ENCODE peak calls at places on chromosomes 1 and 21, in nine cellular contexts. B is BE2C; R is Caki2; C is SHP77; G is AG04449; Q is hepatocyte; H is stimulated activated CD4-positive, alpha-beta T cell treated with anti-CD3 and anti-CD28 coated beads, TNF-alpha, amount 100 ng/mL, for 24 hours; F is NCI-H2029 treated with DMSO at 0.1 percent for 48 hours; U is aorta. K is an unnamed sample.

GRCh38 chr1:118186026-118186425 is 998 bp upstream of the SPAG17 start:
- DNase-seq in R (no peak), H (no peak), F (no peak), G (no peak), Q (no peak), U (no peak), C (no peak), B (no peak), K (no peak)

GRCh38 chr1:115373305-115373704 is 35.3 kb upstream of the NGF start:
- DNase-seq in U (no peak), G (peak), B (no peak), F (no peak), Q (no peak), C (no peak), R (peak), H (no peak), K (peak)

GRCh38 chr21:23607782-23608181 is 1999.5 kb downstream of the MRPL39 start:
- DNase-seq in H (no peak), U (no peak), G (no peak), R (no peak), C (no peak), B (no peak), F (no peak), Q (no peak), K (no peak)

GRCh38 chr1:12446593-12446992 is 171.4 kb downstream of the DHRS3 start:
- DNase-seq in U (no peak), C (no peak), F (no peak), R (no peak), B (no peak), Q (no peak), G (no peak), H (no peak), K (no peak)

GRCh38 chr1:109239580-109240068 is 9.7 kb upstream of the CELSR2 start:
- DNase-seq in C (peak), Q (peak), B (peak), H (no peak), F (no peak), R (peak), U (no peak), G (no peak), K (peak)

GRCh38 chr1:29466258-29466657 is 229.9 kb downstream of the PTPRU start:
- DNase-seq in F (no peak), C (no peak), B (no peak), Q (no peak), G (no peak), R (no peak), U (no peak), H (no peak), K (no peak)

GRCh38 chr1:48219803-48220202 is 2.7 kb upstream of the SLC5A9 start:
- DNase-seq in R (peak), C (no peak), B (no peak), F (no peak), G (no peak), Q (no peak), U (no peak), H (no peak), K (no peak)

GRCh38 chr1:152623203-152623844 is 421 bp upstream of the LCE3A start:
- DNase-seq in C (peak), F (no peak), R (no peak), G (no peak), Q (no peak), H (no peak), B (peak), U (no peak), K (no peak)

GRCh38 chr1:230992100-230992774 is 13.3 kb downstream of the ARV1 start:
- DNase-seq in G (no peak), C (peak), H (no peak), R (no peak), B (no peak), F (peak), Q (peak), U (no peak), K (no peak)

GRCh38 chr1:79128726-79129125 is 122.2 kb upstream of the ADGRL4 start:
- DNase-seq in U (no peak), H (no peak), G (peak), R (peak), F (no peak), B (no peak), C (no peak), Q (no peak), K (peak)

GRCh38 chr1:155324041-155324716 is 3.5 kb downstream of the RUSC1 start:
- DNase-seq in R (peak), G (peak), B (peak), F (peak), H (peak), Q (peak), C (peak), U (peak), K (peak)

GRCh38 chr21:31752967-31753366 is 21.0 kb upstream of the SCAF4 start:
- DNase-seq in C (no peak), Q (no peak), U (no peak), H (no peak), F (no peak), R (peak), B (no peak), G (no peak), K (peak)

GRCh38 chr1:107277022-107277421 is 136.2 kb downstream of the NTNG1 start:
- DNase-seq in U (no peak), G (no peak), Q (peak), B (peak), C (peak), H (no peak), R (peak), F (peak), K (peak)

GRCh38 chr1:23167353-23168078 is 1.1 kb downstream of the LUZP1 start:
- DNase-seq in C (no peak), Q (peak), U (peak), F (no peak), R (peak), H (no peak), B (peak), G (no peak), K (peak)

GRCh38 chr1:150629115-150629928 is at the start of gene ENSA:
- DNase-seq in F (peak), Q (peak), R (peak), G (peak), U (peak), B (peak), H (peak), C (peak), K (peak)